ENCODE peak calls at places on chromosomes 16 and 17, in nine cellular contexts. W is GM23338, R is HCT116, N is GM23248, L is GM12878, I is hepatocyte, D is H9, B is DND-41, S is SK-N-SH. C is an unnamed sample.

GRCh38 chr16:46976550-46976949 is 3.1 kb upstream of the DNAJA2 start:
- DNase-seq in I (peak; percentile 28), L (no peak), N (no peak), D (no peak), S (no peak), B (no peak), R (no peak), W (no peak), C (no peak)

GRCh38 chr16:71883193-71883848 is 661 bp downstream of the ZNF821 start:
- DNase-seq in B (peak; percentile 36), I (peak; percentile 72), N (peak; percentile 43), L (no peak), D (peak; percentile 82), R (no peak), S (no peak), W (peak; percentile 78), C (no peak)

GRCh38 chr17:74276561-74277009 is 2.6 kb downstream of the DNAI2 start:
- DNase-seq in S (no peak), N (no peak), B (no peak), R (no peak), L (no peak), I (no peak), W (no peak), D (no peak), C (no peak)

GRCh38 chr16:24504467-24505345 is 34.7 kb upstream of the RBBP6 start:
- DNase-seq in R (peak; percentile 74), W (peak; percentile 89), D (peak; percentile 79), N (peak; percentile 79), S (peak; percentile 64), I (peak; percentile 74), L (peak; percentile 17), B (peak; percentile 62), C (peak; percentile 23)

GRCh38 chr17:12743046-12743445 is 46.3 kb upstream of the ARHGAP44 start:
- DNase-seq in N (no peak), I (no peak), B (no peak), S (no peak), L (no peak), R (no peak), W (no peak), D (peak; percentile 7), C (no peak)

GRCh38 chr17:49859991-49860953 is 12.4 kb upstream of the TAC4 start:
- DNase-seq in N (no peak), L (no peak), S (no peak), D (peak; percentile 78), I (no peak), W (peak; percentile 69), B (no peak), R (no peak), C (no peak)

GRCh38 chr16:776824-777223 is 11.4 kb downstream of the RPUSD1 start:
- DNase-seq in R (no peak), D (no peak), B (no peak), W (no peak), N (no peak), L (no peak), S (no peak), I (no peak), C (no peak)

GRCh38 chr17:80960037-80960796 is 31.4 kb upstream of the CHMP6 start:
- DNase-seq in S (no peak), I (no peak), R (no peak), W (no peak), B (no peak), L (no peak), N (no peak), D (no peak), C (no peak)

GRCh38 chr16:20611975-20612471 is 35.9 kb upstream of the ACSM2B start:
- DNase-seq in N (no peak), D (no peak), L (no peak), W (no peak), S (no peak), B (no peak), I (no peak), R (no peak), C (no peak)

GRCh38 chr17:17041571-17042380 is 481 bp upstream of the MPRIP start:
- DNase-seq in S (peak; percentile 99), L (peak; percentile 63), I (peak; percentile 99), W (peak; percentile 99), B (peak; percentile 99), R (peak; percentile 93), N (peak; percentile 97), D (peak; percentile 99), C (peak; percentile 72)

DNA sequence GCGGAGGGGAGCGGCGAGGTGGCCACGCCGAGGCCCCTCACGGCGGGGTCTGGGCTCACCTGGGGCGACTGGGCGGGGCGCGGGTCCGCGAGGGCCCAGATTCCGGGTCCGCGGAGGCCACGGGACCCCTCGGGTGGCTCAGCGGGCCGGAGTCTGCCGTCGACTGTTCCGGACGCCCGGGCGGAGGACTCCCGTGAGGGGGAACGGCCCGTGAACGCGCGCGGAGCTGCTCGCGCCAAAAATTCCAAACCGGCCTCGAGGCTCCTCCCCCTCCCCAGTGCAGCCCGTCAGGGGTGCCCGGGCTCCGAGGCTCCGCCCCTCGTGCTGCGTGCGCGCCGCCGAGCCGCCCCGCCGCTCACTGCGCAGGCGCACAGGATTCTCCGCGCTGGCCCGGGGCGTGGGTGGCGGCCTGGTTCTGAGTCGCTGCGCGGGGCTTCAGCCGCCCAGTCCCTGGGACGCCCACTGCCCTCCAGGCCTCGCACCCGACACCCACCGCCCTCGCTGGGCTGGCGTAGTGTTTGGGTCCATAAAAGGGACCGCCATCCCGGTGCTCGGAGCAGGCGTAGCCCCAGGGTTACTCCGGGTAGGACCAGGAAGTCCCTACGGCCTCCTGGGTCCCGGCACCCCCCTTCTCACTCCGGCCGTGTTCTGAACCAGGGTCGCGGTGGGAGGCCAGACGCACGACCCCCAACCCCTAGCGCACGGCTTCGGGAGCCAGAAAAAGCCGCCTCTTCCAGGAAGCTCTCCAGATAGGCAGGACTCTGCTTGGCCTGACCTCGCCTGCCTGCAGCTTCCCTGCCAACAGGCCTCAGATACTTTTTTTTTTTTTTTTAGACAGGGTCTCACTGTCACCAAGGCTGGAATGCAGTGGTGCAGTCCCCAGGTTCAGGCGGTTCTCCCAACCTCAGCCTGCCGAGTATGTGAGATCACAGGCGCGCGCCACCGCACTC is at the start of gene PKMYT1:
- DNase-seq in L (peak; percentile 61), I (peak; percentile 97), S (peak; percentile 100), W (peak; percentile 90), D (peak; percentile 87), R (peak; percentile 56), N (peak; percentile 97), B (peak; percentile 95), C (no peak)
- H2AFZ ChIP-seq in L (peak within 1 kb of the TSS; percentile 90), I (peak within 1 kb of the TSS; percentile 95), S (peak within 1 kb of the TSS; percentile 72), W (peak within 1 kb of the TSS; percentile 81), D (no peak within 1 kb of the TSS), R (no peak within 1 kb of the TSS), N (peak within 1 kb of the TSS; percentile 88), B (peak within 1 kb of the TSS; percentile 96), C (peak within 1 kb of the TSS; percentile 80)

DNA sequence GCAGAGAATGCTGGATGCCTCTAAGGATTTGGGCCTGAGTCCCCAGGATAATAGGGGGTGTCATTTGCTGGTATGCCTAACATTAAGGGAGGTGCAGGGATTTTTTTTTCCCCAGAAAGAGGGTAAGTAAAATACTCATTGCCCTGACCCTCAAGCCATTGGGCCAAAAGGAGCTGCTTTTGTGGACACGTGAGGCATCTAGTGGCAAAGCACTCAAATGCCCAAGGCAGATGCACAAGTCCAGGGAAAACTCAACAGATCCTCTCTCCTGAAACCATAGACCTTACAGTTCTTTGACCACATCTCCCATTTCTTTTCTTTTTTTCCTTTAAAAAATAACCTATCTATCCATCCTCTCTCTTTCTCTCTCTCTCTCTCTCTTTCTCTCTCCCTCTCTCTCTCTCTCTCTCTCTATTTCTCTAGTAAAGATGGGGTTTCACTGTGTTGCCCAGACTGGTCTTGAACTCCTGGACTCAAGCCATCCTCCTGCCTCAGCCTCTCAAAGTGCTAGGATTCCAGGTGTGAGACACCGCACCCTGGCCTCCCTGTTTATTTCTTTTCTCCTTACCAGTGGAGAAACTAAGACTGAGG is 11.8 kb downstream of the IRX5 start:
- DNase-seq in B (no peak), L (no peak), R (no peak), S (no peak), W (no peak), D (no peak), I (no peak), N (no peak), C (no peak)
- H3K4me2 ChIP-seq in B (no peak overlapping the region), L (no peak overlapping the region), R (no peak overlapping the region), S (no peak overlapping the region), W (no peak overlapping the region), D (no peak overlapping the region), I (no peak overlapping the region), N (no peak overlapping the region), C (no peak overlapping the region)

GRCh38 chr16:79286646-79287423 is 313.7 kb downstream of the MAF start:
- DNase-seq in I (no peak), D (peak; percentile 43), R (no peak), S (no peak), L (peak; percentile 49), N (no peak), B (peak; percentile 90), W (peak; percentile 42), C (no peak)

GRCh38 chr16:79287424-79287917 is 313.1 kb downstream of the MAF start:
- DNase-seq in R (no peak), W (no peak), S (no peak), B (no peak), L (no peak), D (no peak), N (no peak), I (no peak), C (no peak)

GRCh38 chr16:79283578-79283977 is 317.0 kb downstream of the MAF start:
- DNase-seq in S (no peak), D (no peak), R (no peak), W (no peak), L (no peak), B (peak; percentile 40), N (no peak), I (no peak), C (no peak)

GRCh38 chr16:79282806-79283205 is 317.7 kb downstream of the MAF start:
- DNase-seq in R (no peak), W (no peak), I (no peak), B (peak; percentile 49), D (no peak), L (no peak), S (no peak), N (no peak), C (no peak)

DNA sequence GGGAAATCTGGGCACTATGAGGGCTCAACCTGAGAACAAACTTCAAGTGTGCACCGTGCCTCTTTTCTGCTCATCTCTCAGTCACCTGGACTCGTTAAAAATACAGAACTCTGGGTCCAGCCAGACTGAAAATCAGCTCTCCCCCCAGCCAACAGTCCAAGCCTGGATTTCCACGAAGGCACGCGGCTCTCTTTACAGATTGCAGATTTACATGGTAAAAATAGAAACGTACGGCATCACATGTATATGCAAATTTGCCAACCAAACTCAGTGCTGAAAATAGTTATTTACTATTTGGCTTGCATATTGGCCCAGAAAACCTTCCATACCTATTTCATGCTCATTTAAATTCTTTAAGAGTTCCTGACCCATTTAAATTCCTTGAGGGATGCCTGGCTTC is 315.8 kb downstream of the MAF start:
- DNase-seq in L (no peak), N (no peak), W (no peak), S (no peak), B (no peak), D (no peak), R (no peak), I (no peak), C (no peak)
- H2AFZ ChIP-seq in L (no peak overlapping the region), N (no peak overlapping the region), W (peak overlapping the region; percentile 16), S (no peak overlapping the region), B (no peak overlapping the region), D (no peak overlapping the region), R (no peak overlapping the region), I (no peak overlapping the region), C (no peak overlapping the region)

DNA sequence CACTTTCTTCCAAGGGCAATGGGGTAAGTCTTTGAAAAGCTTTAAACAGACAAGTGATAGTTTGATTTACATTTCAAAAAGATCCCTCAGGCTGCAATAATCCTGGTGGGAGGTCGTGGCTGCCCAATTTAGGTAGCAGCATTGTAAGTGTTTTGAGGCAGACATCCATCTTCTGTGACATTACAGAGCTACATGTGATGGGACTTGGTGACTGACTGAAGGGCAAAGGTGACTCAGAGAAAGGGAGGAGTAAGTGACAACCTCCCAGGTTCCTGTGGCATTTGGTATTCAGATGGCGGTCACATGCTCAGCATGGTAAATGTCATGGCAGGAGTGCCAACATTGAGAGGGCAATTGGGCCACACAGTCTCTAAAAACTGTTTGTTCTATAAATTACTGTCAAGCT is 26.5 kb downstream of the STAT3 start:
- DNase-seq in N (no peak), W (no peak), R (no peak), D (no peak), S (no peak), L (no peak), B (no peak), I (no peak), C (no peak)
- H3K4me2 ChIP-seq in N (no peak overlapping the region), W (peak overlapping the region; percentile 64), R (peak overlapping the region; percentile 14), D (no peak overlapping the region), S (no peak overlapping the region), L (no peak overlapping the region), B (no peak overlapping the region), I (no peak overlapping the region), C (no peak overlapping the region)

C was measured in keratinocyte.